ENCODE peak calls at places on chromosomes 7 and 10, in six cellular contexts. M, U, G, H, W and C are unnamed samples.
A peak's percentile ranks its signal among the peaks of the same experiment; 100 is the strongest.

GRCh38 chr10:31340343-31340742 is 21.3 kb downstream of the ZEB1 start:
- DNase-seq in H (no peak), U (no peak), M (no peak), G (peak; percentile 5), W (no peak), C (no peak)

GRCh38 chr10:72074413-72075183 is 13.8 kb downstream of the SPOCK2 start:
- DNase-seq in W (no peak), H (no peak), U (no peak), G (no peak), M (no peak), C (no peak)

GRCh38 chr7:157634401-157635147 is 297.8 kb downstream of the DNAJB6 start:
- DNase-seq in G (no peak), H (no peak), M (no peak), U (no peak), W (no peak), C (no peak)

GRCh38 chr7:156659961-156660360 is 19.4 kb downstream of the RNF32 start:
- DNase-seq in H (no peak), G (no peak), M (no peak), W (no peak), U (no peak), C (no peak)

GRCh38 chr10:124446830-124447740 is 2.8 kb downstream of the NKX1-2 start:
- DNase-seq in G (no peak), W (peak; percentile 61), M (no peak), H (peak; percentile 51), U (no peak), C (no peak)

GRCh38 chr7:2066251-2066919 is 166.4 kb downstream of the MAD1L1 start:
- DNase-seq in H (peak; percentile 96), U (peak; percentile 88), M (no peak), W (no peak), G (no peak), C (no peak)

GRCh38 chr7:64945481-64945756 is 42.3 kb downstream of the ZNF273 start:
- DNase-seq in M (no peak), G (no peak), H (no peak), W (no peak), U (no peak), C (no peak)

GRCh38 chr7:155377837-155378579 is 79.9 kb upstream of the EN2 start:
- DNase-seq in U (no peak), G (peak; percentile 68), H (peak; percentile 73), W (peak; percentile 57), M (no peak), C (no peak)

GRCh38 chr10:69338547-69339450 is 60.5 kb downstream of the HK1 start:
- DNase-seq in U (no peak), G (no peak), M (no peak), H (peak; percentile 6), W (no peak), C (peak; percentile 8)

GRCh38 chr7:119219663-119220062 is 995.2 kb downstream of the ANKRD7 start:
- DNase-seq in G (no peak), H (no peak), W (no peak), M (no peak), U (no peak), C (no peak)

GRCh38 chr10:122561212-122561611 is 658 bp downstream of the DMBT1 start:
- DNase-seq in W (no peak), G (peak; percentile 46), M (no peak), H (no peak), U (no peak), C (no peak)

GRCh38 chr10:25682203-25682950 is 251.7 kb upstream of the MYO3A start:
- DNase-seq in M (no peak), W (peak; percentile 41), G (peak; percentile 65), H (peak; percentile 34), U (no peak), C (no peak)

GRCh38 chr10:47348661-47349470 is 703 bp downstream of the RBP3 start:
- DNase-seq in W (no peak), M (no peak), U (no peak), H (peak; percentile 41), G (no peak), C (no peak)

GRCh38 chr7:149772821-149773425 is 465 bp downstream of the ZNF467 start:
- DNase-seq in G (peak; percentile 61), U (peak; percentile 22), W (peak; percentile 48), H (no peak), M (no peak), C (no peak)

GRCh38 chr7:80224416-80224815 is 89.8 kb downstream of the GNAI1 start:
- DNase-seq in H (no peak), M (no peak), G (no peak), U (no peak), W (no peak), C (no peak)

GRCh38 chr7:2452074-2452507 is 24.1 kb downstream of the GRIFIN start:
- DNase-seq in W (peak; percentile 51), M (no peak), U (no peak), G (peak; percentile 28), H (peak; percentile 66), C (no peak)

GRCh38 chr7:155918720-155919399 is 106.6 kb upstream of the SHH start:
- DNase-seq in G (peak; percentile 84), W (no peak), M (peak; percentile 60), U (no peak), H (no peak), C (peak; percentile 99)

GRCh38 chr10:116720241-116721047 is 21.9 kb downstream of the HSPA12A start:
- DNase-seq in W (no peak), H (no peak), M (no peak), G (no peak), U (no peak), C (no peak)

GRCh38 chr7:32582036-32582435 is 86.7 kb downstream of the AVL9 start:
- DNase-seq in W (no peak), U (no peak), G (no peak), H (no peak), M (no peak), C (no peak)

GRCh38 chr7:75696263-75697037 is 42.3 kb downstream of the HIP1 start:
- DNase-seq in W (no peak), G (no peak), U (no peak), M (no peak), H (no peak), C (no peak)

GRCh38 chr7:102004831-102005230 is 187.4 kb downstream of the CUX1 start:
- DNase-seq in M (no peak), U (no peak), H (no peak), G (no peak), W (no peak), C (no peak)

GRCh38 chr7:50598455-50599343 is 33.5 kb upstream of the DDC start:
- DNase-seq in H (peak; percentile 61), G (no peak), W (no peak), U (no peak), M (no peak), C (no peak)

GRCh38 chr10:97771913-97772823 is at the start of gene SFRP5:
- DNase-seq in H (peak; percentile 75), W (peak; percentile 68), M (no peak), U (no peak), G (no peak), C (no peak)

GRCh38 chr7:19619122-19619521 is 89.7 kb downstream of the POLR1F start:
- DNase-seq in H (no peak), M (peak; percentile 48), G (no peak), W (no peak), U (no peak), C (no peak)

GRCh38 chr7:116543664-116544063 is 18.8 kb downstream of the CAV1 start:
- DNase-seq in W (no peak), G (no peak), M (no peak), H (no peak), U (no peak), C (no peak)

GRCh38 chr10:70357447-70358035 is 24.9 kb downstream of the LRRC20 start:
- DNase-seq in U (no peak), M (no peak), H (no peak), G (no peak), W (no peak), C (no peak)

GRCh38 chr7:98531717-98532116 is 85.4 kb upstream of the NPTX2 start:
- DNase-seq in H (no peak), U (peak; percentile 14), W (peak; percentile 40), G (no peak), M (no peak), C (no peak)
- TF ChIP-seq CTCF in H (no peak), U (peak; percentile 62), W (peak; percentile 58), G (no peak), M (peak; percentile 18), C (peak; percentile 23)

DNA sequence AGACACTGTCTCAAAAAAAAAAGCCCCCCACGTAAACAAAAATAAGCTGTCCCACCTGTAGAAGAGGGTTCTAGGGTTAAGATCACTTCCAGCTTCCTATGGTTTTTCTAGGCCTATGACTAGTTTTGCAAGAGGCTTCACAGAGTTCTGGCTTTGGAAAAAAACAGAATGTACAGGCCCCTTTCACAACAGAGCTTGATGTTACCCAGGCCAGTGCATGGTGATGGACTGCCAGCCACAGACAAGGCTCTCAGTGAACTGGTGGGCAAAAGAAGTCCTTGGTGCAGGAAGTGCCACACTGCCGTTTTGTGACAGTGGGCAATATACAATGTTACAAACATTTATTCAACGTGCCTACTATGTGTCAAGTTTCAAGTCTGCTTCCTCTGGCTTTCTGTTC is 18.3 kb upstream of the EFCAB10 start:
- DNase-seq in M (no peak), G (peak; percentile 20), H (no peak), W (no peak), U (no peak), C (no peak)
- H3K9me2 ChIP-seq in M (no peaks in the 10 kb centered on the region), G (no peaks in the 10 kb centered on the region), H (no peaks in the 10 kb centered on the region), W (peaks cover 8% of the 10 kb centered on the region), U (no peaks in the 10 kb centered on the region), C (no peaks in the 10 kb centered on the region)

DNA sequence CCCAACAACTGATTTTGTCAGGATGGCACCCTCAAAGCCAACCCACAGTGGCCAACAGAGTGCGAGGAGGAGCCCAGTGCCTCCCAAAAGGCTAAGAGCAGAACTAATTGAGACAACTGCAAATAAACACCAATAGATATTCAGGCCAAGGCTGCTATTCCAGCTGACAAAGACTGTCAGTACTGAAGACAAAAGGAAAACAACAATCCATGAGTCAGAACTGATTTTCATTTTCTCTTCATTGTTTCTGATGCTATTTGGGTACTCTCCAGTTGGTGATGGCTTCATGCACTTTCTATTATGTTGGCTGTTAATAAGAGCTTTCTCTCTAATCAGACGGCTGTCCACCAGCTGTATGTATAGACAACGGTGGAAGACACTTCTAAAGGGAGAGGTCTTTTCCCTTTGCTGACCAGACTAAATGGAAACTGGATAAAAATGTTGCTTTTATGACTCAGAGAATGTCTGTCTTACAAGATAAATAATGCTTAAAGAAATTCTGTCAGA is 515.9 kb downstream of the PARD3 start:
- DNase-seq in G (no peak), U (no peak), H (no peak), W (no peak), M (no peak), C (no peak)
- H3K4me2 ChIP-seq in G (no peak overlapping the region), U (no peak overlapping the region), H (peak overlapping the region; percentile 51), W (no peak overlapping the region), M (no peak overlapping the region), C (no peak overlapping the region)

GRCh38 chr10:115417585-115418265 is 324.6 kb downstream of the ATRNL1 start:
- DNase-seq in U (peak; percentile 53), G (peak; percentile 70), H (peak; percentile 22), M (peak; percentile 66), W (peak; percentile 89), C (no peak)
- TF ChIP-seq CTCF in U (peak; percentile 82), G (peak; percentile 56), H (peak; percentile 73), M (peak; percentile 95), W (peak; percentile 96), C (peak; percentile 63)

GRCh38 chr7:107276220-107276827 is 107.5 kb downstream of the HBP1 start:
- DNase-seq in G (no peak), U (no peak), H (no peak), W (no peak), M (no peak), C (no peak)

DNA sequence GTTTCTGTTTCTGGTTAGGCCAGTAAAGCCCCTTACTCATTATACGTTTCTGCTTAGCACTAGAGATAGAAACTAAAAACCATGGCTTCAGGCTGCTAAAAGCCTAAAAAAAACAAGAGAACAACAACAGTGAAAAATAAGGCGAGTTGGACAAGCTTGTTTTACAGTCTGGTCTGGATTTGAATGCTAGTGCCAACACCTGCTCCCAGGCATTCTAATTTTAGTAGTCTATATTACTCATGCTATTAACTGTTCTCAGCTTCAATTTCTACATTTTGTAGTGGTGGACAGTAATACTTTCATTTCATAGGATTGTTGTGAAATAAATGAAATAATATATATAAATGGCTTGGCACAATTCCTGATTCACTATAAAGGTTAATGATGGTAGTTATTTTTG is 108.5 kb downstream of the HBP1 start:
- DNase-seq in W (no peak), U (no peak), G (no peak), H (no peak), M (no peak), C (no peak)
- H3K9me2 ChIP-seq in W (no peaks in the 10 kb centered on the region), U (no peaks in the 10 kb centered on the region), G (no peaks in the 10 kb centered on the region), H (peaks cover 3% of the 10 kb centered on the region), M (no peaks in the 10 kb centered on the region), C (no peaks in the 10 kb centered on the region)